ENCODE peak calls at places on chromosomes 11 and 22, in six cellular contexts. D is hippocampal formation; P is colonic mucosa; U is choroid plexus epithelial cell; J is thoracic aorta; M is stimulated activated CD8-positive, alpha-beta memory T cell treated with anti-CD3 and anti-CD28 coated beads, Interleukin-2, amount 100 ng/mL, for 48 hours. F is an unnamed sample.

GRCh38 chr11:112388496-112388895 is 127.8 kb upstream of the PLET1 start:
- DNase-seq in D (no peak), M (no peak), U (no peak), J (no peak), P (no peak), F (no peak)

GRCh38 chr11:113994077-113994954 is 19.4 kb downstream of the HTR3A start:
- DNase-seq in J (no peak), P (no peak), M (peak), U (peak), D (peak), F (no peak)

GRCh38 chr11:44427432-44427831 is 117.5 kb upstream of the ALX4 start:
- DNase-seq in U (no peak), P (peak), M (peak), D (no peak), J (no peak), F (no peak)

GRCh38 chr11:22792497-22792896 is 37.1 kb downstream of the SVIP start:
- DNase-seq in M (no peak), U (peak), D (peak), P (no peak), J (no peak), F (no peak)

GRCh38 chr11:17561111-17561415 is 14.0 kb downstream of the OTOG start:
- DNase-seq in M (no peak), P (peak), D (no peak), J (no peak), U (no peak), F (no peak)

GRCh38 chr11:44784438-44784760 is 57.6 kb downstream of the TSPAN18 start:
- DNase-seq in J (no peak), U (no peak), P (no peak), M (no peak), D (no peak), F (no peak)

GRCh38 chr11:68146704-68147474 is 25.7 kb upstream of the CHKA start:
- DNase-seq in J (no peak), D (no peak), U (peak), M (no peak), P (peak), F (no peak)

GRCh38 chr11:13010737-13011342 is 1.7 kb downstream of the RASSF10 start:
- DNase-seq in M (no peak), D (no peak), J (no peak), U (no peak), P (peak), F (no peak)

GRCh38 chr11:130403301-130403804 is 25.1 kb downstream of the ADAMTS8 start:
- DNase-seq in U (peak), J (peak), D (peak), P (no peak), M (no peak), F (no peak)

GRCh38 chr11:120354068-120354467 is 17.9 kb downstream of the ARHGEF12 start:
- DNase-seq in P (no peak), M (no peak), D (no peak), U (peak), J (no peak), F (no peak)

GRCh38 chr11:63769719-63770443 is 1.3 kb upstream of the ZFTA start:
- DNase-seq in P (no peak), D (no peak), J (no peak), U (peak), M (no peak), F (no peak)

GRCh38 chr22:43743131-43743530 is 69.0 kb downstream of the EFCAB6 start:
- DNase-seq in D (no peak), P (no peak), J (no peak), U (no peak), M (no peak), F (no peak)

GRCh38 chr22:46001046-46001425 is 24.1 kb upstream of the WNT7B start:
- DNase-seq in J (no peak), U (peak), D (no peak), M (no peak), P (no peak), F (no peak)

GRCh38 chr11:9772218-9772617 is 108.3 kb downstream of the SWAP70 start:
- DNase-seq in U (no peak), M (no peak), D (no peak), P (no peak), J (no peak), F (no peak)

GRCh38 chr22:27876684-27877083 is 42.4 kb downstream of the PITPNB start:
- DNase-seq in P (no peak), M (no peak), J (no peak), U (peak), D (no peak), F (no peak)

GRCh38 chr11:46710821-46711269 is 8.2 kb upstream of the F2 start:
- DNase-seq in J (peak), P (peak), U (peak), M (no peak), D (no peak), F (no peak)

GRCh38 chr11:74380746-74381439 is 17.3 kb downstream of the PGM2L1 start:
- DNase-seq in M (no peak), U (peak), J (no peak), P (peak), D (no peak), F (no peak)

GRCh38 chr11:131511794-131512193 is 141.4 kb downstream of the NTM start:
- DNase-seq in J (no peak), U (peak), M (no peak), D (no peak), P (peak), F (peak)